ENCODE peak calls at places on chromosomes 2 and 18, in five cellular contexts. One of them, this sample, is unnamed. For H3K4me1, the result is how much of the 10 kb centered on the place peaks cover.

GRCh38 chr2:221999702-222000101 is 299.1 kb downstream of the PAX3 start:
- DNase-seq in SK-N-SH: no peak
- DNase-seq in psoas muscle: no peak
- DNase-seq in A549: no peak
- DNase-seq in esophagus squamous epithelium: no peak
- DNase-seq in this sample: no peak

GRCh38 chr2:118123561-118124232 is 35.4 kb downstream of the INSIG2 start:
- DNase-seq in esophagus squamous epithelium: no peak
- DNase-seq in psoas muscle: no peak
- DNase-seq in A549: peak
- DNase-seq in SK-N-SH: no peak
- DNase-seq in this sample: peak

GRCh38 chr2:7788736-7789135 is 871.5 kb downstream of the RNF144A start:
- DNase-seq in psoas muscle: no peak
- DNase-seq in SK-N-SH: no peak
- DNase-seq in A549: no peak
- DNase-seq in esophagus squamous epithelium: no peak
- DNase-seq in this sample: no peak

GRCh38 chr2:120880381-120880780 is 144.7 kb downstream of the GLI2 start:
- DNase-seq in A549: no peak
- DNase-seq in SK-N-SH: no peak
- DNase-seq in esophagus squamous epithelium: no peak
- DNase-seq in psoas muscle: peak
- DNase-seq in this sample: no peak

GRCh38 chr2:26848336-26849055 is 564 bp downstream of the DPYSL5 start:
- DNase-seq in A549: no peak
- DNase-seq in psoas muscle: peak
- DNase-seq in esophagus squamous epithelium: no peak
- DNase-seq in SK-N-SH: peak
- DNase-seq in this sample: no peak

GRCh38 chr2:73993376-73993775 is 8.7 kb downstream of the TET3 start:
- DNase-seq in psoas muscle: no peak
- DNase-seq in esophagus squamous epithelium: no peak
- DNase-seq in SK-N-SH: no peak
- DNase-seq in A549: no peak
- DNase-seq in this sample: no peak

GRCh38 chr2:27264753-27265535 is 2.1 kb upstream of the SLC30A3 start:
- DNase-seq in esophagus squamous epithelium: no peak
- DNase-seq in psoas muscle: peak
- DNase-seq in SK-N-SH: peak
- DNase-seq in A549: peak
- DNase-seq in this sample: no peak

GRCh38 chr2:191869781-191870180 is 22.9 kb upstream of the CAVIN2 start:
- DNase-seq in psoas muscle: no peak
- DNase-seq in SK-N-SH: no peak
- DNase-seq in esophagus squamous epithelium: no peak
- DNase-seq in A549: no peak
- DNase-seq in this sample: no peak

GRCh38 chr2:239006886-239007285 is 159.0 kb downstream of the TWIST2 start:
- DNase-seq in esophagus squamous epithelium: no peak
- DNase-seq in SK-N-SH: no peak
- DNase-seq in A549: no peak
- DNase-seq in psoas muscle: no peak
- DNase-seq in this sample: no peak

GRCh38 chr2:199806179-199806578 is 44.8 kb downstream of the FTCDNL1 start:
- DNase-seq in SK-N-SH: no peak
- DNase-seq in A549: no peak
- DNase-seq in psoas muscle: no peak
- DNase-seq in esophagus squamous epithelium: no peak
- DNase-seq in this sample: no peak

GRCh38 chr2:227687189-227687588 is 20.6 kb downstream of the SCYGR5 start:
- DNase-seq in esophagus squamous epithelium: no peak
- DNase-seq in psoas muscle: no peak
- DNase-seq in SK-N-SH: no peak
- DNase-seq in A549: no peak
- DNase-seq in this sample: no peak

GRCh38 chr2:142682528-142682927 is 194.9 kb upstream of the KYNU start:
- DNase-seq in SK-N-SH: no peak
- DNase-seq in A549: peak
- DNase-seq in esophagus squamous epithelium: no peak
- DNase-seq in psoas muscle: no peak
- DNase-seq in this sample: no peak

GRCh38 chr2:41540268-41540963 is 507.4 kb upstream of the PKDCC start:
- DNase-seq in esophagus squamous epithelium: no peak
- DNase-seq in SK-N-SH: no peak
- DNase-seq in A549: no peak
- DNase-seq in psoas muscle: no peak
- DNase-seq in this sample: no peak

GRCh38 chr2:226963528-226963927 is 127.7 kb downstream of the RHBDD1 start:
- DNase-seq in psoas muscle: no peak
- DNase-seq in A549: no peak
- DNase-seq in esophagus squamous epithelium: no peak
- DNase-seq in SK-N-SH: no peak
- DNase-seq in this sample: no peak

GRCh38 chr2:208549546-208550158 is 143.1 kb downstream of the PTH2R start:
- DNase-seq in A549: no peak
- DNase-seq in SK-N-SH: no peak
- DNase-seq in esophagus squamous epithelium: no peak
- DNase-seq in psoas muscle: no peak
- DNase-seq in this sample: no peak

GRCh38 chr2:208546107-208546506 is 139.5 kb downstream of the PTH2R start:
- DNase-seq in psoas muscle: no peak
- DNase-seq in esophagus squamous epithelium: no peak
- DNase-seq in A549: no peak
- DNase-seq in SK-N-SH: no peak
- DNase-seq in this sample: no peak

GRCh38 chr2:208545398-208546042 is 138.9 kb downstream of the PTH2R start:
- DNase-seq in psoas muscle: no peak
- DNase-seq in SK-N-SH: no peak
- DNase-seq in A549: no peak
- DNase-seq in esophagus squamous epithelium: no peak
- DNase-seq in this sample: no peak

GRCh38 chr2:208546860-208547650 is 140.5 kb downstream of the PTH2R start:
- DNase-seq in A549: no peak
- DNase-seq in psoas muscle: no peak
- DNase-seq in SK-N-SH: no peak
- DNase-seq in esophagus squamous epithelium: no peak
- DNase-seq in this sample: no peak

DNA sequence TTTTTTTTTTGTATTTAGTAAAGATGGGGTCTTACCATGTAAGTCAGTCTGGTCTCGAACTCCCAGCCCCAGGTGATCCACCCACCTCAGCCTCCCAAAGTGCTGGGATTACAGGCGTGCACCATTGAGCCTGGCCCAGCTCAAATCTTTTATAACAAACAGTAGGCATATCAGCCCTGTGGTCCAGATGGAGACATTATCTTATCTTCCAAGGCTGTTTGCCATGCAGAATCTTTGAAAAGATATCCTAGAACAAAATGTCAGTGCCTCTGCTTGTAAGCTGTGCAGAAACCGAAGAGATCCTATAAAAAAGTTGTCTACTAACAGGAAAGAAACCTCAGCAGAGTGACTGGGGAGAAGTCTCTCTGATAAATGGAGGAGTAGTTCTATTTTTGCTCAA is 142.1 kb downstream of the PTH2R start:
- DNase-seq in SK-N-SH: no peak
- DNase-seq in A549: no peak
- DNase-seq in esophagus squamous epithelium: no peak
- DNase-seq in psoas muscle: no peak
- DNase-seq in this sample: no peak
- H3K4me1 ChIP-seq in SK-N-SH: under half
- H3K4me1 ChIP-seq in A549: under half
- H3K4me1 ChIP-seq in esophagus squamous epithelium: under half
- H3K4me1 ChIP-seq in psoas muscle: under half
- H3K4me1 ChIP-seq in this sample: under half

DNA sequence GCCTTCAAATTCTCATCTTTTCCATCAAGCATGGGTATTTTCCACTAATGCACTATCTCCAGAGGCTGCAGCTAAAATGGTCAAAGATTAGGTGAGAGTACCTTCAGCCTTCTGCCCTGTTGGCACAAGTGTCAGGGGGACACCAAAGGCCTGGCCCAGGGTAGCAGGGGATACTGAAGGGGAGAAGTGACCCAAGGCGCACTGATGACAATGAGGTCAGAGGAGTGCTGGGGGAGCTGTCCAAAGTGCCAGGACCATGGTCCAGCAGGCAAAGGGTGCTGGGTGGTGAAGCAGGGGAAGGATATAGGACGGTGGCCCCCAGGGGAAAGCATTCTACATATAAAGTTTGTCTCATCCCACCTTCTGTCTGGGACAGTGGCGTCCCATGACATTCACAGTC is 303.4 kb downstream of the SMAD2 start:
- DNase-seq in A549: no peak
- DNase-seq in SK-N-SH: no peak
- DNase-seq in esophagus squamous epithelium: no peak
- DNase-seq in psoas muscle: no peak
- DNase-seq in this sample: no peak
- H3K27ac ChIP-seq in A549: no peak
- H3K27ac ChIP-seq in SK-N-SH: no peak
- H3K27ac ChIP-seq in esophagus squamous epithelium: no peak
- H3K27ac ChIP-seq in psoas muscle: no peak
- H3K27ac ChIP-seq in this sample: no peak

GRCh38 chr2:177263451-177264208 is 897 bp downstream of the NFE2L2 start:
- DNase-seq in esophagus squamous epithelium: peak
- DNase-seq in psoas muscle: peak
- DNase-seq in SK-N-SH: peak
- DNase-seq in A549: peak
- DNase-seq in this sample: peak

GRCh38 chr2:177265386-177265690 is 811 bp upstream of the NFE2L2 start:
- DNase-seq in esophagus squamous epithelium: no peak
- DNase-seq in A549: no peak
- DNase-seq in SK-N-SH: no peak
- DNase-seq in psoas muscle: no peak
- DNase-seq in this sample: peak

GRCh38 chr2:177264209-177264538 is 353 bp downstream of the NFE2L2 start:
- DNase-seq in esophagus squamous epithelium: no peak
- DNase-seq in SK-N-SH: peak
- DNase-seq in psoas muscle: no peak
- DNase-seq in A549: no peak
- DNase-seq in this sample: peak

GRCh38 chr2:177264539-177265385 is at the start of gene NFE2L2:
- DNase-seq in SK-N-SH: peak
- DNase-seq in esophagus squamous epithelium: peak
- DNase-seq in psoas muscle: peak
- DNase-seq in A549: peak
- DNase-seq in this sample: peak

DNA sequence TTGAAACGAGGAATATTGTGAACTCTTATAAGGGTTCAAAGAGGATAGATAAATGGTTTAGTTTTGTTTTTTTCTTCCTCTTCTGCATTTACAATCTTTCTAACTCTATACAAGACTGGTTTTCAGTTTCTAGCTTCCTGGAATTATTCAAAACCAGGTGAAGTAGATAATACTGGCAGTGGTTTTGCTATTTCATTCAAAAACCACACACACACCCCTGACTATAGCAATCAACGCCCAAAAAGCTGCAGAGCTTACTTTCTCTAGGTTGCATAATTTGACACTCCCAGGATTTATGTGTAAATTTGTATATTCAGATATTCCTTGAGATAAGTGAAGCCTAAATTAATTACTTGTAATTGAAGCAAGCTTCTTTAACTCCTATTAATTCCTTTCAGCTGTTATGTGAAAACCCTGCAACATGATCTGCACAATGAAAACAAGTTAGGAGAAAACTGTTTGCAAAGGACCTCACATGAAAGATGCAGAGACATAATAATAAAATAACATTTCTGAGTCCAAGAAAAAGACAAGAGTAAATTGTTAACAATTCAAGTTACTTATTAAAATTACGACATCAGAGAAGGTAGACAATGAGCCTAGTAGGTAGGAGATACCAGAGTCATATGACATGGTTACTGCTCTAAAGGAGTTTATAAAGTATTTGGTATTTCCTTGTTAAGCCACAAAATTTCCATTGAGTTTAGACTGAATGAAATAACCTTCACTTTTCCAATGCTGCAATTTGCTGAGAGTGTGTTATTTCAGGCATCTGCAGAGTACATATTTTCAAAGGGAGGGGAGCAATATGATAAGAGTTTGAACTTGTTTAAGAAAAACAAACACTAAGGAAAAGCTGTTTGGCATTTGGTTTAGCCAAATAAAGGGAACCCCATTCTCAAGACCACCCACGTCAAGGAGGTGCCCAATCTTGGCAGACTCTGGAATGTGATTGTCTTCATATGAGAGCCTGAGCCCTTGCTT is 1.6 kb upstream of the NFE2L2 start:
- DNase-seq in psoas muscle: no peak
- DNase-seq in A549: no peak
- DNase-seq in esophagus squamous epithelium: no peak
- DNase-seq in SK-N-SH: no peak
- DNase-seq in this sample: no peak
- H3K4me1 ChIP-seq in psoas muscle: under half
- H3K4me1 ChIP-seq in A549: half or more
- H3K4me1 ChIP-seq in esophagus squamous epithelium: under half
- H3K4me1 ChIP-seq in SK-N-SH: under half
- H3K4me1 ChIP-seq in this sample: under half

GRCh38 chr2:17476060-17476459 is 42.2 kb downstream of the RAD51AP2 start:
- DNase-seq in SK-N-SH: no peak
- DNase-seq in A549: no peak
- DNase-seq in esophagus squamous epithelium: no peak
- DNase-seq in psoas muscle: no peak
- DNase-seq in this sample: no peak
- H3K27ac ChIP-seq in SK-N-SH: no peak
- H3K27ac ChIP-seq in A549: no peak
- H3K27ac ChIP-seq in esophagus squamous epithelium: peak
- H3K27ac ChIP-seq in psoas muscle: no peak
- H3K27ac ChIP-seq in this sample: no peak

This sample was measured in breast epithelium.